ENCODE peak calls at places on chromosome 12, in seven cellular contexts. B, X, Z, U, F, C and O are unnamed samples.

GRCh38 chr12:129440278-129440677 is 463.5 kb downstream of the TMEM132D start:
- DNase-seq in B (no peak), X (no peak), Z (no peak), U (no peak), F (no peak), C (no peak), O (no peak)

GRCh38 chr12:112537710-112538396 is 119.1 kb downstream of the PTPN11 start:
- DNase-seq in B (no peak), X (no peak), Z (peak), U (peak), F (peak), C (peak), O (peak)

GRCh38 chr12:77615331-77615730 is 215.4 kb upstream of the NAV3 start:
- DNase-seq in B (peak), X (no peak), Z (peak), U (peak), F (peak), C (peak), O (no peak)

GRCh38 chr12:15074351-15074750 is 101.5 kb downstream of the PDE6H start:
- DNase-seq in B (no peak), X (no peak), Z (no peak), U (no peak), F (no peak), C (peak), O (no peak)

GRCh38 chr12:110107369-110108281 is 16.5 kb upstream of the IFT81 start:
- DNase-seq in B (peak), X (no peak), Z (peak), U (peak), F (peak), C (peak), O (peak)

GRCh38 chr12:52221912-52222457 is 11.1 kb upstream of the KRT7 start:
- DNase-seq in B (no peak), X (peak), Z (peak), U (peak), F (peak), C (peak), O (no peak)

GRCh38 chr12:6547987-6548386 is 7.9 kb downstream of the IFFO1 start:
- DNase-seq in B (peak), X (no peak), Z (peak), U (peak), F (peak), C (peak), O (peak)

GRCh38 chr12:24608637-24609285 is 340.1 kb downstream of the BCAT1 start:
- DNase-seq in B (peak), X (no peak), Z (peak), U (peak), F (peak), C (peak), O (peak)

GRCh38 chr12:46964496-46965098 is 114.8 kb upstream of the PCED1B start:
- DNase-seq in B (peak), X (no peak), Z (peak), U (peak), F (peak), C (peak), O (peak)

GRCh38 chr12:113086249-113087164 is 30.0 kb downstream of the DTX1 start:
- DNase-seq in B (no peak), X (no peak), Z (no peak), U (peak), F (peak), C (no peak), O (no peak)

GRCh38 chr12:106445981-106446380 is 88.4 kb downstream of the POLR3B start:
- DNase-seq in B (no peak), X (no peak), Z (no peak), U (no peak), F (no peak), C (no peak), O (no peak)

GRCh38 chr12:88401153-88401552 is 179.1 kb downstream of the KITLG start:
- DNase-seq in B (peak), X (no peak), Z (no peak), U (no peak), F (no peak), C (peak), O (no peak)

GRCh38 chr12:110269622-110270124 is 11.4 kb upstream of the ATP2A2 start:
- DNase-seq in B (peak), X (no peak), Z (peak), U (peak), F (peak), C (peak), O (peak)

GRCh38 chr12:16531623-16532022 is 74.3 kb downstream of the LMO3 start:
- DNase-seq in B (no peak), X (peak), Z (no peak), U (no peak), F (no peak), C (no peak), O (no peak)

GRCh38 chr12:16884056-16884455 is 278.1 kb upstream of the LMO3 start:
- DNase-seq in B (no peak), X (no peak), Z (no peak), U (no peak), F (no peak), C (no peak), O (no peak)

GRCh38 chr12:107458163-107458562 is 227.4 kb upstream of the PWP1 start:
- DNase-seq in B (no peak), X (peak), Z (peak), U (no peak), F (peak), C (peak), O (no peak)

GRCh38 chr12:42969357-42969756 is 379.8 kb upstream of the PRICKLE1 start:
- DNase-seq in B (no peak), X (no peak), Z (peak), U (peak), F (peak), C (no peak), O (no peak)

GRCh38 chr12:3083949-3084348 is 6.8 kb downstream of the TSPAN9 start:
- DNase-seq in B (no peak), X (no peak), Z (peak), U (peak), F (no peak), C (no peak), O (no peak)

GRCh38 chr12:48978741-48979601 is 849 bp downstream of the WNT1 start:
- DNase-seq in B (no peak), X (no peak), Z (no peak), U (no peak), F (no peak), C (peak), O (no peak)

GRCh38 chr12:9095322-9095721 is 20.4 kb downstream of the A2M start:
- DNase-seq in B (no peak), X (no peak), Z (no peak), U (no peak), F (no peak), C (no peak), O (no peak)

GRCh38 chr12:116294464-116295002 is 17.0 kb upstream of the MED13L start:
- DNase-seq in B (no peak), X (no peak), Z (no peak), U (no peak), F (no peak), C (no peak), O (no peak)

GRCh38 chr12:89469361-89469760 is 55.2 kb downstream of the GALNT4 start:
- DNase-seq in B (no peak), X (no peak), Z (peak), U (no peak), F (no peak), C (peak), O (no peak)

GRCh38 chr12:39972119-39972518 is 133.8 kb downstream of the SLC2A13 start:
- DNase-seq in B (peak), X (no peak), Z (peak), U (peak), F (peak), C (peak), O (no peak)

GRCh38 chr12:101925352-101925751 is 48.0 kb downstream of the DRAM1 start:
- DNase-seq in B (peak), X (peak), Z (peak), U (peak), F (peak), C (peak), O (peak)

GRCh38 chr12:123278150-123278627 is 6.5 kb upstream of the CDK2AP1 start:
- DNase-seq in B (no peak), X (no peak), Z (no peak), U (no peak), F (no peak), C (no peak), O (no peak)

GRCh38 chr12:109771746-109772621 is 58.4 kb downstream of the FAM222A start:
- DNase-seq in B (no peak), X (no peak), Z (no peak), U (no peak), F (no peak), C (no peak), O (no peak)

GRCh38 chr12:16325426-16325825 is 22.0 kb upstream of the MGST1 start:
- DNase-seq in B (no peak), X (peak), Z (no peak), U (no peak), F (no peak), C (no peak), O (no peak)

GRCh38 chr12:53496752-53497032 is 2.6 kb downstream of the MAP3K12 start:
- DNase-seq in B (peak), X (no peak), Z (no peak), U (no peak), F (peak), C (peak), O (no peak)

GRCh38 chr12:55955800-55956508 is 9.9 kb downstream of the PMEL start:
- DNase-seq in B (peak), X (peak), Z (peak), U (peak), F (peak), C (peak), O (no peak)

GRCh38 chr12:49873361-49873934 is 30.3 kb downstream of the FAIM2 start:
- DNase-seq in B (peak), X (peak), Z (peak), U (no peak), F (peak), C (peak), O (no peak)

GRCh38 chr12:71686658-71687025 is 760 bp downstream of the TMEM19 start:
- DNase-seq in B (peak), X (no peak), Z (no peak), U (no peak), F (no peak), C (peak), O (no peak)

GRCh38 chr12:10221846-10222245 is 9.2 kb downstream of the GABARAPL1 start:
- DNase-seq in B (no peak), X (no peak), Z (no peak), U (no peak), F (no peak), C (no peak), O (no peak)

GRCh38 chr12:64039285-64039871 is 182.7 kb downstream of the KICS2 start:
- DNase-seq in B (peak), X (peak), Z (peak), U (no peak), F (peak), C (peak), O (no peak)